ENCODE peak calls at places on chromosome 11, in five cellular contexts. Z is adrenal gland, O is H1, S is dorsolateral prefrontal cortex, I is body of pancreas. Y is an unnamed sample.

GRCh38 chr11:42840856-42841255 is 470.9 kb upstream of the API5 start:
- DNase-seq in Z (no peak), O (no peak), S (no peak), I (no peak), Y (no peak)

GRCh38 chr11:94107363-94107762 is 21.3 kb upstream of the PANX1 start:
- DNase-seq in Z (no peak), O (no peak), S (no peak), I (no peak), Y (no peak)

GRCh38 chr11:47469411-47470179 is 20.7 kb upstream of the RAPSN start:
- DNase-seq in Z (no peak), O (no peak), S (no peak), I (no peak), Y (no peak)

GRCh38 chr11:65593518-65594414 is 1.8 kb downstream of the KCNK7 start:
- DNase-seq in Z (peak), O (no peak), S (peak), I (peak), Y (no peak)

GRCh38 chr11:73622920-73623593 is 23.3 kb upstream of the PLEKHB1 start:
- DNase-seq in Z (no peak), O (no peak), S (no peak), I (no peak), Y (no peak)

GRCh38 chr11:944711-945470 is 19.2 kb downstream of the AP2A2 start:
- DNase-seq in Z (no peak), O (peak), S (no peak), I (no peak), Y (no peak)

GRCh38 chr11:117550466-117550865 is 222.8 kb downstream of the CEP164 start:
- DNase-seq in Z (no peak), O (no peak), S (no peak), I (no peak), Y (no peak)

GRCh38 chr11:11426226-11426915 is 73.3 kb upstream of the CSNK2A3 start:
- DNase-seq in Z (no peak), O (no peak), S (no peak), I (no peak), Y (no peak)

GRCh38 chr11:110196241-110196754 is 100.1 kb downstream of the RDX start:
- DNase-seq in Z (no peak), O (no peak), S (no peak), I (no peak), Y (no peak)

GRCh38 chr11:113160652-113161051 is 153.7 kb upstream of the TTC12 start:
- DNase-seq in Z (no peak), O (no peak), S (no peak), I (no peak), Y (no peak)

GRCh38 chr11:122711362-122711761 is 55.8 kb downstream of the UBASH3B start:
- DNase-seq in Z (no peak), O (no peak), S (no peak), I (no peak), Y (no peak)

GRCh38 chr11:65649656-65650546 is 12.0 kb downstream of the SIPA1 start:
- DNase-seq in Z (no peak), O (no peak), S (no peak), I (no peak), Y (no peak)

GRCh38 chr11:66879583-66879982 is 22.7 kb downstream of the LRFN4 start:
- DNase-seq in Z (no peak), O (no peak), S (no peak), I (no peak), Y (no peak)

GRCh38 chr11:110317516-110317932 is 21.1 kb upstream of the RDX start:
- DNase-seq in Z (peak), O (no peak), S (no peak), I (no peak), Y (no peak)

GRCh38 chr11:111361874-111362273 is 17.2 kb downstream of the POU2AF1 start:
- DNase-seq in Z (no peak), O (no peak), S (no peak), I (peak), Y (no peak)

GRCh38 chr11:36109850-36110606 is 166.2 kb downstream of the LDLRAD3 start:
- DNase-seq in Z (no peak), O (no peak), S (no peak), I (no peak), Y (no peak)

GRCh38 chr11:97684486-97685439 is 1295.0 kb downstream of the JRKL start:
- DNase-seq in Z (no peak), O (no peak), S (no peak), I (no peak), Y (no peak)

GRCh38 chr11:113419426-113420003 is 31.9 kb downstream of the ANKK1 start:
- DNase-seq in Z (no peak), O (no peak), S (no peak), I (no peak), Y (no peak)

GRCh38 chr11:40054631-40055030 is 1404.8 kb downstream of the LRRC4C start:
- DNase-seq in Z (no peak), O (no peak), S (no peak), I (no peak), Y (no peak)

GRCh38 chr11:35623708-35624168 is 5.5 kb downstream of the FJX1 start:
- DNase-seq in Z (no peak), O (no peak), S (no peak), I (no peak), Y (no peak)

GRCh38 chr11:69102732-69103615 is 52.8 kb upstream of the SMIM38 start:
- DNase-seq in Z (no peak), O (no peak), S (no peak), I (no peak), Y (no peak)

GRCh38 chr11:116895053-116895757 is 57.8 kb upstream of the APOA1 start:
- DNase-seq in Z (no peak), O (peak), S (no peak), I (peak), Y (no peak)

GRCh38 chr11:95715777-95716241 is 73.8 kb downstream of the FAM76B start:
- DNase-seq in Z (no peak), O (no peak), S (peak), I (no peak), Y (no peak)

GRCh38 chr11:30128269-30128932 is 102.4 kb upstream of the FSHB start:
- DNase-seq in Z (peak), O (no peak), S (no peak), I (peak), Y (no peak)

GRCh38 chr11:56750190-56750589 is 1.7 kb upstream of the OR9G4 start:
- DNase-seq in Z (no peak), O (no peak), S (no peak), I (no peak), Y (no peak)
- TF ChIP-seq CTCF in Z (no peak), O (peak), S (no peak), I (no peak), Y (no peak)

DNA sequence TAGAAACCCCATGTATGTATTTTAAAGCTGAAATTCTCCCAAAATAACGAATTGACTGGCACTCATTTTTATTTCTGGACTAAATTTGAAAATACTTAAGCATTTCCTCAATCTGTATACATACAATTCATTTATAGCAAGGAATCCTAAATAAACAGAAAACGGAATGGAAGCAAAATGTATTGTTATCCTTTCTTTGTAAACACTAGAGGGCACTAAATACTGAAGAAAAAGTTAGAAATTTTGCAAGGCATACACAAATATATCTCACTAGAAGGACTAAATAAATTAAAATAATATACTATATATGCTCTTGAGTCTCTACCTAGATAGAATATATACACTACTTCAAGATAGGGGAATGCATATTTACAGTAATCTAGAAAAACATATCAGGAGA is 23.1 kb upstream of the ANO5 start:
- DNase-seq in Z (no peak), O (no peak), S (no peak), I (no peak), Y (no peak)
- TF ChIP-seq CTCF in Z (peak), O (peak), S (peak), I (peak), Y (peak)

GRCh38 chr11:61460474-61460881 is 30.6 kb downstream of the SDHAF2 start:
- DNase-seq in Z (no peak), O (no peak), S (no peak), I (no peak), Y (no peak)

DNA sequence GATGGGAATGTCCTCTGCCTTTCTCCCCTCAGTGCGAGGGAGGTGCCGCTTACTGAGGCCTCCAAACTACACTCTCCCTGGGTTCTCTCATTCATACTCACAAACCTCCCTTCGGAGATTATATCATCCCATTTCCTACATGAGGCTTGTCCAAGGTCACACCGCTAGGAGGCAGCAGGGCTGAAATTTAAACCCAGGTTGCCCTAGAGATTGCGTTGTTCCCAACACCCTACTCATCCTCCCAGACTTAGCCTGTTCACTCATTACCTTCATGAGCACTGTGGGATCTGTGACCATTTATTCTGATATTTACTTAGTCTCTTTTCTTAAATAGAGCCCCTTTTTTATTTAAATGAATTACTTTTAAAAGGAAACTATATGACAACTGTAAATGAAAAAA is 31.1 kb downstream of the SDHAF2 start:
- DNase-seq in Z (peak), O (no peak), S (no peak), I (no peak), Y (no peak)
- TF ChIP-seq CTCF in Z (peak), O (peak), S (no peak), I (no peak), Y (peak)

GRCh38 chr11:72333657-72334056 is 89.7 kb upstream of the PHOX2A start:
- DNase-seq in Z (no peak), O (peak), S (no peak), I (no peak), Y (no peak)

GRCh38 chr11:72326151-72326842 is 82.3 kb upstream of the PHOX2A start:
- DNase-seq in Z (no peak), O (no peak), S (no peak), I (no peak), Y (no peak)

GRCh38 chr11:72330131-72330727 is 86.3 kb upstream of the PHOX2A start:
- DNase-seq in Z (no peak), O (no peak), S (no peak), I (no peak), Y (no peak)

GRCh38 chr11:72331761-72332160 is 87.8 kb upstream of the PHOX2A start:
- DNase-seq in Z (no peak), O (no peak), S (no peak), I (no peak), Y (no peak)

GRCh38 chr11:72328366-72329224 is 84.6 kb upstream of the PHOX2A start:
- DNase-seq in Z (peak), O (no peak), S (no peak), I (no peak), Y (no peak)
- TF ChIP-seq CTCF in Z (no peak), O (no peak), S (no peak), I (no peak), Y (no peak)